ENCODE peak calls at places on chromosomes 11 and 22, in eight cellular contexts. Q is lower lobe of right lung, A is spleen, N is astrocyte, M is left ventricle myocardium inferior, P is PC-3, Z is right atrium auricular region, D is mesendoderm. L is an unnamed sample.

GRCh38 chr11:134863294-134863693 is 451.3 kb upstream of the B3GAT1 start:
- DNase-seq in Z (no peak), Q (no peak), D (no peak), N (no peak), M (no peak), P (no peak), A (no peak), L (no peak)

GRCh38 chr11:83235825-83236224 is 42.3 kb downstream of the ANKRD42 start:
- DNase-seq in Q (no peak), M (no peak), D (no peak), Z (no peak), P (no peak), N (peak), A (no peak), L (no peak)

GRCh38 chr11:63940786-63941185 is 2.0 kb downstream of the NAA40 start:
- DNase-seq in P (no peak), D (no peak), N (no peak), Z (no peak), Q (no peak), A (no peak), M (no peak), L (no peak)

GRCh38 chr11:4018641-4019040 is 76.0 kb upstream of the RRM1 start:
- DNase-seq in N (peak), M (no peak), A (no peak), P (no peak), D (peak), Q (no peak), Z (no peak), L (no peak)

GRCh38 chr11:36165638-36166389 is 123.4 kb downstream of the COMMD9 start:
- DNase-seq in P (peak), Z (no peak), N (no peak), A (no peak), D (no peak), Q (no peak), M (no peak), L (no peak)

GRCh38 chr11:119791047-119791446 is 62.0 kb upstream of the NECTIN1 start:
- DNase-seq in A (peak), Z (no peak), Q (no peak), D (no peak), N (no peak), M (no peak), P (no peak), L (no peak)

GRCh38 chr11:72227316-72228228 is 3.0 kb downstream of the INPPL1 start:
- DNase-seq in Z (no peak), Q (no peak), D (no peak), P (peak), M (no peak), A (peak), N (peak), L (no peak)

GRCh38 chr11:13889566-13890214 is 72.8 kb upstream of the SPON1 start:
- DNase-seq in N (no peak), Q (no peak), P (peak), M (no peak), D (no peak), A (no peak), Z (no peak), L (no peak)

GRCh38 chr11:68843703-68844312 is 2.1 kb upstream of the CPT1A start:
- DNase-seq in D (peak), P (peak), A (peak), N (peak), M (peak), Z (no peak), Q (peak), L (no peak)

GRCh38 chr11:85718991-85719807 is 33.2 kb upstream of the CCDC89 start:
- DNase-seq in Z (peak), M (peak), D (peak), P (peak), N (peak), Q (no peak), A (no peak), L (peak)

GRCh38 chr11:118078972-118079411 is 2.1 kb downstream of the TMPRSS4 start:
- DNase-seq in A (no peak), M (no peak), P (no peak), D (no peak), Z (no peak), N (no peak), Q (no peak), L (no peak)

GRCh38 chr22:50247748-50248147 is 2.9 kb upstream of the TUBGCP6 start:
- DNase-seq in M (no peak), Q (no peak), P (peak), D (peak), A (no peak), Z (no peak), N (no peak), L (peak)

GRCh38 chr22:50034126-50035081 is 21.8 kb upstream of the IL17REL start:
- DNase-seq in Q (no peak), P (no peak), A (peak), M (no peak), D (no peak), N (no peak), Z (no peak), L (no peak)

GRCh38 chr22:31646186-31647019 is 15.6 kb downstream of the PISD start:
- DNase-seq in Q (no peak), Z (no peak), M (no peak), N (peak), P (peak), A (no peak), D (peak), L (peak)

GRCh38 chr11:38791346-38791961 is 2193.4 kb upstream of the RAG2 start:
- DNase-seq in A (no peak), Z (no peak), Q (no peak), M (no peak), P (peak), N (peak), D (peak), L (peak)

GRCh38 chr22:36244522-36245391 is 5.4 kb upstream of the APOL2 start:
- DNase-seq in A (no peak), Z (no peak), Q (no peak), N (peak), M (peak), P (no peak), D (no peak), L (no peak)

GRCh38 chr22:42500164-42500835 is 19.3 kb downstream of the RRP7A start:
- DNase-seq in Q (peak), D (peak), P (peak), M (peak), A (peak), Z (peak), N (peak), L (peak)

GRCh38 chr11:45949992-45950407 is 27.5 kb downstream of the LARGE2 start:
- DNase-seq in Q (no peak), M (no peak), A (no peak), D (no peak), Z (no peak), P (no peak), N (peak), L (no peak)

GRCh38 chr11:62546937-62547625 is 475 bp upstream of the AHNAK start:
- DNase-seq in Z (no peak), A (no peak), N (no peak), Q (no peak), D (peak), P (peak), M (peak), L (no peak)

GRCh38 chr22:36204001-36204640 is 2.5 kb upstream of the APOL4 start:
- DNase-seq in A (no peak), Q (no peak), M (no peak), P (no peak), D (no peak), N (no peak), Z (no peak), L (no peak)

GRCh38 chr22:17570851-17571631 is 7.7 kb downstream of the SLC25A18 start:
- DNase-seq in P (no peak), M (peak), Z (peak), D (peak), A (peak), Q (peak), N (peak), L (peak)

GRCh38 chr11:69057236-69057635 is 8.5 kb downstream of the TPCN2 start:
- DNase-seq in A (no peak), Z (no peak), M (no peak), P (no peak), Q (no peak), D (no peak), N (no peak), L (no peak)

GRCh38 chr22:23752750-23753149 is 1.5 kb downstream of the VPREB3 start:
- DNase-seq in A (peak), Z (no peak), D (no peak), P (no peak), M (no peak), Q (no peak), N (no peak), L (no peak)

GRCh38 chr11:133930767-133931448 is 25.9 kb downstream of the IGSF9B start:
- DNase-seq in D (no peak), P (peak), Q (no peak), Z (no peak), N (no peak), A (no peak), M (no peak), L (no peak)

GRCh38 chr11:113488931-113489351 is 13.7 kb upstream of the DRD2 start:
- DNase-seq in Z (no peak), D (no peak), P (peak), A (no peak), M (no peak), Q (no peak), N (peak), L (no peak)

GRCh38 chr22:49469896-49470740 is 357.6 kb downstream of the BRD1 start:
- DNase-seq in N (no peak), M (no peak), Z (no peak), Q (no peak), D (peak), A (no peak), P (no peak), L (no peak)

GRCh38 chr11:73404048-73404447 is 27.8 kb downstream of the RELT start:
- DNase-seq in D (peak), Z (no peak), M (peak), P (peak), N (no peak), A (peak), Q (peak), L (peak)

GRCh38 chr22:29431986-29432385 is 6.4 kb upstream of the RFPL1 start:
- DNase-seq in M (no peak), Q (no peak), A (no peak), Z (no peak), N (no peak), P (no peak), D (peak), L (no peak)

GRCh38 chr11:105177658-105178057 is 38.1 kb upstream of the CARD18 start:
- DNase-seq in P (peak), Z (no peak), M (no peak), Q (no peak), A (no peak), D (peak), N (peak), L (peak)

GRCh38 chr11:2213384-2213842 is 41.8 kb upstream of the TH start:
- DNase-seq in D (peak), P (no peak), A (peak), Q (peak), Z (peak), N (no peak), M (peak), L (no peak)

GRCh38 chr11:124623861-124624525 is 1.3 kb downstream of the TBRG1 start:
- DNase-seq in Q (no peak), M (no peak), D (no peak), A (no peak), Z (no peak), N (peak), P (no peak), L (no peak)

GRCh38 chr11:70675697-70676374 is 277.5 kb downstream of the CTTN start:
- DNase-seq in A (no peak), M (no peak), D (no peak), Z (no peak), Q (no peak), N (no peak), P (peak), L (no peak)

GRCh38 chr11:2012440-2012839 is 14.8 kb upstream of the H19 start:
- DNase-seq in Q (no peak), Z (no peak), P (no peak), D (no peak), N (no peak), M (no peak), A (no peak), L (no peak)

GRCh38 chr11:115759622-115760527 is 255.7 kb upstream of the CADM1 start:
- DNase-seq in M (peak), Q (peak), P (no peak), A (no peak), D (peak), N (peak), Z (no peak), L (no peak)

GRCh38 chr22:35987487-35987886 is 41.1 kb downstream of the RBFOX2 start:
- DNase-seq in Z (no peak), Q (no peak), A (no peak), D (no peak), N (no peak), M (no peak), P (no peak), L (peak)

GRCh38 chr11:73114835-73115220 is 27.3 kb downstream of the FCHSD2 start:
- DNase-seq in N (no peak), A (no peak), M (no peak), D (no peak), P (no peak), Q (no peak), Z (no peak), L (no peak)

GRCh38 chr11:12177739-12178338 is 67.4 kb downstream of the MICAL2 start:
- DNase-seq in Z (no peak), P (no peak), M (no peak), D (peak), A (no peak), Q (no peak), N (peak), L (peak)

GRCh38 chr11:12291313-12291712 is 86.1 kb upstream of the PARVA start:
- DNase-seq in P (no peak), Z (no peak), Q (no peak), M (no peak), A (no peak), D (no peak), N (no peak), L (no peak)

GRCh38 chr22:37284807-37285355 is 2.6 kb downstream of the CYTH4 start:
- DNase-seq in M (peak), A (peak), Q (peak), P (no peak), N (no peak), Z (peak), D (no peak), L (no peak)

GRCh38 chr22:37285937-37286336 is 3.6 kb downstream of the CYTH4 start:
- DNase-seq in D (no peak), Q (no peak), N (no peak), P (no peak), Z (no peak), A (peak), M (no peak), L (no peak)

GRCh38 chr22:37282385-37282677 is at the start of gene CYTH4:
- DNase-seq in M (peak), Z (peak), P (peak), N (no peak), Q (peak), D (no peak), A (peak), L (no peak)

GRCh38 chr22:37283393-37283937 is 1.2 kb downstream of the CYTH4 start:
- DNase-seq in N (no peak), P (no peak), D (peak), Z (no peak), A (peak), M (no peak), Q (no peak), L (no peak)

DNA sequence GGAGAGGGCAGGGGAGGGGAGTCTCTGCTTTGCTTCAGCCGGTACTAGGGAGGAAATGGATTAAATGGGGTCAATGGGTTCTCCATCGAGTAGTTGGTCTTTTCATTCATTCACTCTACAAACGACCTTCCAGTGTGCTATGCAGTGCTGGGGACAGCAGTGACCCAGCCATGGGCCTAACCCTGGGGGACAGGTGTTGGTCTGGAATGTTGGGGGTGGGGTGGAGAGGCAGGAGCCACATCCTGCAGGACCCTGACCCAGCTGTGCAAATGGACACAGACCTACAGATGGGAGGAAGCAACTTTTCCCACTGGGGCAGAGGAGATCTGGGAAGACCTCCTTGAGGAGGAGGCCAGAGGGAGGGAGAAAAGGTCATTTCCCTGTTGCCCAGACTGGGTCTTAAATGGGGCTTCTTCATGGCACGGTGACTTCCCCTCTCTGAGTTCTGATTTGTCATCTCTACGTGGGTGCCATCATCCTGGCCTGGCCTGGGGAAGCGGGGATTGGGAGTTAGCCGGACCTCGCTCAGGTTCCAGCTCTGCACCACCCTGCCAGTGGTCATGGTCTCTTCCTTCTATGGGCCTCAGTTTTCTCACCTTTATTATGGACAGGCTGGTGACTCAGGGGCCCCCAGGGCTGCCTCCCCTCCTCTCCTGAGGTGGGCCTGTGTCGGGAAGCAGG is 2.0 kb downstream of the CYTH4 start:
- DNase-seq in P (no peak), A (peak), M (no peak), Q (no peak), Z (no peak), D (no peak), N (no peak), L (no peak)
- H3K27ac ChIP-seq in P (no peak), A (peak), M (peak), Q (peak), Z (peak), D (no peak), N (no peak), L (no peak)

DNA sequence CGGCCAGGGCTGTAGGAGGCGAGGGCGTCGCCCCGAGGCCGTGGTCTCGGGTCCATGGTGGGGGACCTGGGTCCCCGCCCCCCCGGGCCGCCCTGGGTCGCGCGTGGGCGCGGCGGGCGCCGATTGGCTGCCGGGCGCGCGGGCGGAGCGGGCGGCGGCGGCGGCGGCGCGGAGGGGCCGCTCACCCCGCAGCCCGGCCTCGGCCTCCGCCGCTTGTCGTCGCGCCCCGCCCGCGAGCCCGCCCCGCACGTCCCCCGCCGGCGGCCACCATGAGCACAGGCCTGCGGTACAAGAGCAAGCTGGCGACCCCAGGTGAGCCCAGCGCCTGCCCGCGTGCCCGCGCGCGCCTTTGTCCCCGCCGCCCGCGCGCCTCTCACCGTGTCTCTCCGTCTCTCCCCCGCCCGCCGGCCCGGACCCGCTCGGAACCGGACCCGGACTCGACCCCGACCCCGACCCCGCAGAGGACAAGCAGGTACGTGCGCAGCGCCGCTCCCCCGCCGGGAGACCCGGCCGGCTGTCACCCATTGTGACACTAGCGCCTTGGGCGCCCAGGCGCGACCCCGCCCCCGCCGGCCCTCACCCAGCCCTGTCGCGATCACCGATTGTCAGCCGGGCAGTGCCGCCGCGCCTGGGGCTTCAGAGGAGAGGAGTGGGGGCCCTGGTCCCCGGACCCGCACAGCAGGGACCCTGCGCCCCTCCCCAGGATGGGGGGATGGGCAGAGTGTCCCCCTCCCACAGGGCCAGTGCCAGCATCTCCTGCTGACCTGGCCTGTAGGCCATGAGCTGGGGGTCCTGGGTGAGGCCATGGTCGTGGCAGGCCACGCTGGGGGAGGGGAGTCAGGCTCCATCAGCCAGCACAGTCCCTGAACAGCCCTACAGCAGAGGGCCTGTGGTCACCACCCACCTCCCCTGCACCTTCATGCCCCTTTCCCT is at the start of gene SEPTIN5:
- DNase-seq in M (no peak), Q (no peak), A (peak), Z (no peak), D (no peak), P (no peak), N (no peak), L (no peak)
- H3K27ac ChIP-seq in M (peak), Q (no peak), A (no peak), Z (peak), D (no peak), P (no peak), N (no peak), L (no peak)

DNA sequence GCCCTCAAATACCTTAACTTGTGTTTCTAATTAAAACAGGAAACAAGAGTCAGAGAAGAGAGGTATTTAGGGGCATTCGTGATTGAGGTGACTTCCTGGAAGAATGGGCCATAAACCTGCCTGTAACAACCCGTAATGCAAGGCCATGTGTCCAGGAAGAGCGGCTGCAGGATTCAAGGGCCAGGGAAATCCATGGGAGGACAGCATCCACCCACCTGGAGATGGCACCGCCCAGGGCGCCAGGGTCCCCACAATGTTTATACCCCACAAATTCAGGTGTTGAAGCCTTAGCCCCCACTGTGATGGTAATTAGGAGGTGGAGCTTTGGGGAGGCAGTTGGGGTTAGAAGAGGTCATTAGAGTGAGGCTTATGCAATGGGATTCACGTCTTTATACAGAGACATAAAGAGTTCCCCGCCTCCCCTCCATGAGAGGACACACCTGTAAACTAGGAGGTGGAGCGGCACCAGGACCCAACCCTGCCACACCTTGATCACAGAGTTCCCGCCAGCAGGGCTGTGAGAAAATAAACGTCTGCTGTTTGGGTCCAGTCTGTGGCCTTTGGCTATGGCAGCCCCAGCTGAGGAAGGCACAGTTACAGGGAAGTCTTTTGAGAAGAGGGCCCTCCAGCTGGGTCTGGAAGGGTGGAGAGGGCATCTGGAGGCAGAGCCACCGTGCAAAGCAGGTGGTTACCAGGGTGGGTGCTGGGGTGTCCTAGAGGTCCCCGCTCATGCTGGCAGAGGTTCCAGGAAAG is 1394.3 kb downstream of the TBC1D22A start:
- DNase-seq in Z (no peak), Q (no peak), N (no peak), A (no peak), P (no peak), M (no peak), D (no peak), L (no peak)
- H3K27ac ChIP-seq in Z (no peak), Q (no peak), N (no peak), A (no peak), P (no peak), M (no peak), D (no peak), L (no peak)

GRCh38 chr11:10638285-10638684 is 55.3 kb downstream of the IRAG1 start:
- DNase-seq in D (peak), P (no peak), Q (no peak), M (no peak), Z (no peak), N (peak), A (no peak), L (no peak)

GRCh38 chr11:10637629-10638028 is 55.9 kb downstream of the IRAG1 start:
- DNase-seq in A (no peak), Q (no peak), Z (no peak), P (no peak), N (no peak), D (no peak), M (no peak), L (no peak)

GRCh38 chr11:10641314-10642206 is 52.0 kb downstream of the IRAG1 start:
- DNase-seq in D (no peak), P (no peak), N (no peak), M (no peak), A (no peak), Z (no peak), Q (no peak), L (no peak)

GRCh38 chr11:10640308-10640707 is 53.2 kb downstream of the IRAG1 start:
- DNase-seq in D (no peak), Z (no peak), P (no peak), N (no peak), M (no peak), A (no peak), Q (no peak), L (no peak)

GRCh38 chr11:10639350-10639749 is 54.2 kb downstream of the IRAG1 start:
- DNase-seq in P (no peak), A (no peak), D (no peak), M (no peak), Q (no peak), Z (no peak), N (no peak), L (no peak)
- H3K27ac ChIP-seq in P (no peak), A (peak), D (no peak), M (peak), Q (no peak), Z (no peak), N (no peak), L (no peak)

GRCh38 chr22:30609260-30610185 is 2.5 kb downstream of the TCN2 start:
- DNase-seq in Z (peak), Q (no peak), P (peak), D (peak), A (no peak), M (peak), N (peak), L (peak)
- H3K27ac ChIP-seq in Z (peak), Q (peak), P (peak), D (peak), A (peak), M (peak), N (no peak), L (peak)

L was measured in brain microvascular endothelial cell.